ENCODE peak calls at places on chromosomes 2 and 18, in nine cellular contexts. Q, A, F, L, B, U, K, R and M are unnamed samples.

GRCh38 chr2:51258301-51258700 is 226.4 kb upstream of the NRXN1 start:
- DNase-seq in K (no peak), F (no peak), A (no peak), U (no peak), B (no peak), R (no peak), Q (no peak), L (no peak), M (no peak)

GRCh38 chr2:12202301-12202700 is 455.9 kb downstream of the LPIN1 start:
- DNase-seq in A (no peak), R (no peak), F (no peak), L (no peak), Q (peak; percentile 32), B (peak; percentile 47), U (no peak), K (no peak), M (peak; percentile 47)

GRCh38 chr2:11344342-11344955 is at the start of gene ROCK2:
- DNase-seq in K (peak; percentile 68), U (peak; percentile 69), A (peak; percentile 93), R (peak; percentile 87), Q (peak; percentile 60), B (peak; percentile 79), L (peak; percentile 86), F (peak; percentile 79), M (peak; percentile 87)

GRCh38 chr2:113058411-113058994 is 495 bp upstream of the IL36RN start:
- DNase-seq in U (no peak), B (no peak), R (no peak), K (no peak), L (no peak), F (no peak), Q (no peak), A (no peak), M (no peak)

GRCh38 chr18:22163432-22163831 is 6.0 kb upstream of the GATA6 start:
- DNase-seq in F (no peak), A (no peak), Q (no peak), B (no peak), L (no peak), U (no peak), K (no peak), R (no peak), M (no peak)

GRCh38 chr2:165927774-165928173 is 25.8 kb downstream of the TTC21B start:
- DNase-seq in L (no peak), U (no peak), Q (no peak), F (no peak), R (no peak), B (no peak), K (no peak), A (no peak), M (no peak)

GRCh38 chr2:136582631-136583205 is 182.6 kb upstream of the THSD7B start:
- DNase-seq in K (peak; percentile 47), A (no peak), U (no peak), R (no peak), L (no peak), F (no peak), Q (no peak), B (no peak), M (peak; percentile 2)

GRCh38 chr2:240419723-240420122 is 15.7 kb upstream of the GPC1 start:
- DNase-seq in A (no peak), R (no peak), F (no peak), Q (no peak), K (no peak), L (no peak), U (no peak), B (no peak), M (no peak)

GRCh38 chr2:96484096-96484495 is 21.1 kb downstream of the NEURL3 start:
- DNase-seq in A (no peak), U (no peak), K (no peak), B (no peak), R (no peak), Q (no peak), F (no peak), L (no peak), M (no peak)

GRCh38 chr2:96489673-96490072 is 15.5 kb downstream of the NEURL3 start:
- DNase-seq in F (no peak), Q (no peak), U (no peak), R (no peak), L (no peak), A (no peak), B (no peak), K (no peak), M (no peak)

GRCh38 chr2:96485751-96486643 is 19.2 kb downstream of the NEURL3 start:
- DNase-seq in K (peak; percentile 88), A (peak; percentile 82), U (peak; percentile 66), R (peak; percentile 86), Q (peak; percentile 54), L (peak; percentile 67), B (peak; percentile 87), F (no peak), M (peak; percentile 68)

GRCh38 chr2:96489261-96489660 is 15.9 kb downstream of the NEURL3 start:
- DNase-seq in B (no peak), F (no peak), Q (no peak), R (no peak), K (no peak), A (no peak), L (no peak), U (no peak), M (no peak)

DNA sequence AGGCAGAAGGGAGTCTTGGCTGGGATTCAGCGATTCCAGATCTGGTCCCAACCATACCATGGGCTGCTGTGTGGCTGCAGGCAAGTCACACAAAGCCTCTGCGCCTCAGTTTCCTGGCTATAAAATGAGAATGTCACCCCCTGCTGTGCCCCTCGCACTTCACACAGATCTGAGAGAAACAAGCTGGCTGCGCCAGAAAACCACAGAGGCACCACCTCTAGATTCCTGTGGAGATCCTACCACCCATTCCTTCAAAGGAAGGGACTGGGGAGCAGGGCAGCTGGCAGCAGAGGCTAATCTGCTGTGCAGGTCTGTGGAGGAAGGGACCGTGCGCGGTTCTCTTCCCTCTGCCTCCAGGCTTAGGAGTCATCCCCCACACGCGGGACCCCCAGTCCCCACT is 19.8 kb downstream of the NEURL3 start:
- DNase-seq in L (no peak), U (no peak), F (no peak), Q (no peak), K (no peak), B (no peak), R (no peak), A (no peak), M (no peak)
- H3K4me3 ChIP-seq in L (peak overlapping the region; percentile 56), U (peak overlapping the region; percentile 47), F (no peak overlapping the region), Q (no peak overlapping the region), K (peak overlapping the region; percentile 56), B (no peak overlapping the region), R (no peak overlapping the region), A (no peak overlapping the region), M (no peak overlapping the region)

GRCh38 chr18:62331581-62332436 is 6.7 kb downstream of the TNFRSF11A start:
- DNase-seq in U (no peak), Q (no peak), B (peak; percentile 75), R (no peak), L (peak; percentile 68), K (peak; percentile 10), F (no peak), A (no peak), M (peak; percentile 34)

GRCh38 chr18:62327977-62328376 is 2.9 kb downstream of the TNFRSF11A start:
- DNase-seq in B (no peak), Q (no peak), L (no peak), U (no peak), F (no peak), A (no peak), R (no peak), K (no peak), M (no peak)

GRCh38 chr18:62329676-62330454 is 4.8 kb downstream of the TNFRSF11A start:
- DNase-seq in L (peak; percentile 23), A (no peak), K (peak; percentile 79), U (no peak), F (no peak), B (peak; percentile 83), R (no peak), Q (peak; percentile 20), M (peak; percentile 30)

GRCh38 chr18:62326646-62327348 is 1.7 kb downstream of the TNFRSF11A start:
- DNase-seq in R (no peak), K (no peak), L (no peak), Q (no peak), A (no peak), U (no peak), F (no peak), B (no peak), M (no peak)

GRCh38 chr18:62328775-62329525 is 3.8 kb downstream of the TNFRSF11A start:
- DNase-seq in R (no peak), A (no peak), B (no peak), K (no peak), Q (no peak), L (no peak), U (no peak), F (no peak), M (no peak)
- H3K4me3 ChIP-seq in R (no peak overlapping the region), A (no peak overlapping the region), B (no peak overlapping the region), K (no peak overlapping the region), Q (no peak overlapping the region), L (no peak overlapping the region), U (no peak overlapping the region), F (no peak overlapping the region), M (no peak overlapping the region)

GRCh38 chr2:161415041-161415440 is 1.1 kb upstream of the TBR1 start:
- DNase-seq in R (no peak), B (no peak), A (peak; percentile 38), U (no peak), Q (no peak), F (no peak), L (no peak), K (no peak), M (no peak)

GRCh38 chr2:161416633-161417427 is 733 bp downstream of the TBR1 start:
- DNase-seq in R (peak; percentile 22), K (no peak), Q (no peak), A (peak; percentile 55), U (no peak), F (no peak), B (no peak), L (no peak), M (no peak)

GRCh38 chr2:161416294-161416632 is at the start of gene TBR1:
- DNase-seq in R (no peak), A (no peak), Q (no peak), L (no peak), B (no peak), F (no peak), U (no peak), K (no peak), M (no peak)

GRCh38 chr2:161414385-161415040 is 1.6 kb upstream of the TBR1 start:
- DNase-seq in F (peak; percentile 29), K (no peak), B (peak; percentile 11), A (peak; percentile 75), Q (no peak), R (no peak), U (no peak), L (no peak), M (peak; percentile 14)

GRCh38 chr2:161415467-161416293 is 417 bp upstream of the TBR1 start:
- DNase-seq in R (no peak), K (no peak), A (no peak), Q (no peak), F (no peak), U (no peak), L (no peak), B (no peak), M (no peak)
- H3K4me3 ChIP-seq in R (peak overlapping the region; percentile 51), K (no peak overlapping the region), A (no peak overlapping the region), Q (no peak overlapping the region), F (no peak overlapping the region), U (no peak overlapping the region), L (peak overlapping the region; percentile 58), B (no peak overlapping the region), M (no peak overlapping the region)

GRCh38 chr2:28035163-28035690 is 144.7 kb downstream of the BABAM2 start:
- DNase-seq in B (no peak), L (no peak), A (no peak), U (no peak), R (no peak), K (no peak), F (no peak), Q (no peak), M (no peak)

GRCh38 chr2:28032816-28033215 is 142.3 kb downstream of the BABAM2 start:
- DNase-seq in A (no peak), Q (no peak), F (no peak), L (no peak), B (no peak), U (no peak), K (no peak), R (no peak), M (no peak)

GRCh38 chr2:28028025-28028424 is 137.5 kb downstream of the BABAM2 start:
- DNase-seq in L (no peak), F (no peak), B (no peak), R (no peak), K (no peak), Q (no peak), U (no peak), A (no peak), M (no peak)

GRCh38 chr2:28034696-28035095 is 144.2 kb downstream of the BABAM2 start:
- DNase-seq in B (no peak), Q (no peak), L (no peak), U (no peak), R (no peak), A (no peak), K (no peak), F (no peak), M (no peak)

DNA sequence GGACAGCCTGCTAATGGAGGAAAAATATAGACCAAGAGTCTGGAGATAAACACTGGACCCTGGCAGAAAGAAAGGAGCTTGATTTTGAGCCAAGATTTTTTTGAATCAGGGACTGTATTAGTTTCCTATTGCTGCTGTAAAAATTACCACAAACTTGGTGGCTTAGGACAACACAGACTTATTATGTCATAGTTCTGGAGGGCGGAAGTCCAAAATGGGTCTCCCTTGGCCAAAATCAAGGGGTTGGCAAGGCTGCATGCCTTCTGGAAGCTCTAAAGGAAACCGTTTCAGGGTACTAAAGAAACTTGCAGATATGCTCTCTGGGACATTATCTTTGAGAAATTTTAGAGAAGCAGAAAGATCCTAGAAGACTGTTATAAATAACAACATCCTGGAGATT is 140.1 kb downstream of the BABAM2 start:
- DNase-seq in L (no peak), B (no peak), U (no peak), F (no peak), A (no peak), K (no peak), Q (no peak), R (no peak), M (no peak)
- H3K4me3 ChIP-seq in L (no peak overlapping the region), B (no peak overlapping the region), U (no peak overlapping the region), F (no peak overlapping the region), A (no peak overlapping the region), K (no peak overlapping the region), Q (no peak overlapping the region), R (no peak overlapping the region), M (no peak overlapping the region)